ENCODE peak calls at places on chromosomes 6 and 20, in eight cellular contexts. One of them, this sample, is unnamed.

GRCh38 chr20:50481741-50482140 is 28.4 kb upstream of the PTPN1 start:
- DNase-seq in cardiac muscle cell: no peak
- DNase-seq in sigmoid colon: no peak
- DNase-seq in GM12878: no peak
- DNase-seq in fibroblast of lung: no peak
- DNase-seq in suprapubic skin: no peak
- DNase-seq in HFFc6: no peak
- DNase-seq in progenitor cell of endocrine pancreas: no peak
- DNase-seq in this sample: no peak

GRCh38 chr20:50919567-50919966 is 11.7 kb downstream of the ADNP start:
- DNase-seq in cardiac muscle cell: no peak
- DNase-seq in HFFc6: peak
- DNase-seq in sigmoid colon: peak
- DNase-seq in progenitor cell of endocrine pancreas: no peak
- DNase-seq in fibroblast of lung: peak
- DNase-seq in GM12878: no peak
- DNase-seq in suprapubic skin: no peak
- DNase-seq in this sample: no peak

GRCh38 chr20:22686097-22686496 is 101.7 kb upstream of the FOXA2 start:
- DNase-seq in progenitor cell of endocrine pancreas: no peak
- DNase-seq in cardiac muscle cell: peak
- DNase-seq in GM12878: no peak
- DNase-seq in sigmoid colon: no peak
- DNase-seq in HFFc6: peak
- DNase-seq in fibroblast of lung: peak
- DNase-seq in suprapubic skin: no peak
- DNase-seq in this sample: peak

GRCh38 chr20:37711987-37712961 is 18.4 kb downstream of the CTNNBL1 start:
- DNase-seq in cardiac muscle cell: no peak
- DNase-seq in sigmoid colon: no peak
- DNase-seq in progenitor cell of endocrine pancreas: no peak
- DNase-seq in suprapubic skin: no peak
- DNase-seq in HFFc6: no peak
- DNase-seq in GM12878: no peak
- DNase-seq in fibroblast of lung: no peak
- DNase-seq in this sample: no peak

GRCh38 chr6:2857580-2858337 is 16.1 kb upstream of the SERPINB1 start:
- DNase-seq in progenitor cell of endocrine pancreas: no peak
- DNase-seq in cardiac muscle cell: no peak
- DNase-seq in GM12878: peak
- DNase-seq in suprapubic skin: no peak
- DNase-seq in sigmoid colon: no peak
- DNase-seq in HFFc6: no peak
- DNase-seq in fibroblast of lung: peak
- DNase-seq in this sample: no peak

GRCh38 chr6:149114167-149114566 is 203.3 kb upstream of the TAB2 start:
- DNase-seq in fibroblast of lung: peak
- DNase-seq in suprapubic skin: no peak
- DNase-seq in sigmoid colon: peak
- DNase-seq in cardiac muscle cell: peak
- DNase-seq in GM12878: no peak
- DNase-seq in progenitor cell of endocrine pancreas: no peak
- DNase-seq in HFFc6: no peak
- DNase-seq in this sample: no peak

GRCh38 chr6:151191477-151191995 is 48.2 kb upstream of the AKAP12 start:
- DNase-seq in progenitor cell of endocrine pancreas: no peak
- DNase-seq in cardiac muscle cell: no peak
- DNase-seq in GM12878: no peak
- DNase-seq in HFFc6: no peak
- DNase-seq in fibroblast of lung: no peak
- DNase-seq in suprapubic skin: no peak
- DNase-seq in sigmoid colon: no peak
- DNase-seq in this sample: no peak

GRCh38 chr20:63744574-63745423 is 5.2 kb downstream of the SLC2A4RG start:
- DNase-seq in fibroblast of lung: no peak
- DNase-seq in progenitor cell of endocrine pancreas: no peak
- DNase-seq in cardiac muscle cell: no peak
- DNase-seq in HFFc6: no peak
- DNase-seq in sigmoid colon: no peak
- DNase-seq in suprapubic skin: no peak
- DNase-seq in GM12878: no peak
- DNase-seq in this sample: no peak

GRCh38 chr20:52105573-52106422 is 85.8 kb downstream of the ZFP64 start:
- DNase-seq in cardiac muscle cell: peak
- DNase-seq in suprapubic skin: no peak
- DNase-seq in progenitor cell of endocrine pancreas: peak
- DNase-seq in sigmoid colon: no peak
- DNase-seq in GM12878: no peak
- DNase-seq in HFFc6: peak
- DNase-seq in fibroblast of lung: peak
- DNase-seq in this sample: no peak

GRCh38 chr20:61755971-61756421 is 309.7 kb downstream of the TAF4 start:
- DNase-seq in progenitor cell of endocrine pancreas: no peak
- DNase-seq in suprapubic skin: no peak
- DNase-seq in sigmoid colon: no peak
- DNase-seq in GM12878: no peak
- DNase-seq in cardiac muscle cell: no peak
- DNase-seq in fibroblast of lung: no peak
- DNase-seq in HFFc6: no peak
- DNase-seq in this sample: no peak

GRCh38 chr6:5104667-5105066 is 19.5 kb downstream of the PPP1R3G start:
- DNase-seq in fibroblast of lung: no peak
- DNase-seq in GM12878: no peak
- DNase-seq in sigmoid colon: peak
- DNase-seq in suprapubic skin: no peak
- DNase-seq in HFFc6: no peak
- DNase-seq in cardiac muscle cell: no peak
- DNase-seq in progenitor cell of endocrine pancreas: no peak
- DNase-seq in this sample: no peak

GRCh38 chr6:13733178-13733851 is 21.7 kb upstream of the RANBP9 start:
- DNase-seq in cardiac muscle cell: no peak
- DNase-seq in progenitor cell of endocrine pancreas: no peak
- DNase-seq in GM12878: no peak
- DNase-seq in HFFc6: peak
- DNase-seq in fibroblast of lung: peak
- DNase-seq in sigmoid colon: peak
- DNase-seq in suprapubic skin: no peak
- DNase-seq in this sample: peak

GRCh38 chr6:12420626-12421025 is 130.5 kb downstream of the EDN1 start:
- DNase-seq in sigmoid colon: no peak
- DNase-seq in HFFc6: no peak
- DNase-seq in suprapubic skin: no peak
- DNase-seq in progenitor cell of endocrine pancreas: no peak
- DNase-seq in GM12878: no peak
- DNase-seq in cardiac muscle cell: no peak
- DNase-seq in fibroblast of lung: peak
- DNase-seq in this sample: no peak

GRCh38 chr6:137237413-137238170 is 18.4 kb upstream of the IFNGR1 start:
- DNase-seq in fibroblast of lung: peak
- DNase-seq in GM12878: no peak
- DNase-seq in progenitor cell of endocrine pancreas: no peak
- DNase-seq in cardiac muscle cell: no peak
- DNase-seq in suprapubic skin: no peak
- DNase-seq in sigmoid colon: no peak
- DNase-seq in HFFc6: peak
- DNase-seq in this sample: peak

GRCh38 chr20:24206995-24207394 is 218.4 kb upstream of the GGTLC1 start:
- DNase-seq in sigmoid colon: no peak
- DNase-seq in progenitor cell of endocrine pancreas: no peak
- DNase-seq in suprapubic skin: no peak
- DNase-seq in cardiac muscle cell: no peak
- DNase-seq in GM12878: no peak
- DNase-seq in fibroblast of lung: peak
- DNase-seq in HFFc6: no peak
- DNase-seq in this sample: no peak

GRCh38 chr6:113732384-113732966 is 124.7 kb upstream of the MARCKS start:
- DNase-seq in suprapubic skin: no peak
- DNase-seq in cardiac muscle cell: peak
- DNase-seq in GM12878: no peak
- DNase-seq in fibroblast of lung: peak
- DNase-seq in sigmoid colon: peak
- DNase-seq in progenitor cell of endocrine pancreas: no peak
- DNase-seq in HFFc6: no peak
- DNase-seq in this sample: no peak

GRCh38 chr20:37223053-37223452 is 38.6 kb downstream of the GHRH start:
- DNase-seq in fibroblast of lung: peak
- DNase-seq in HFFc6: peak
- DNase-seq in sigmoid colon: no peak
- DNase-seq in progenitor cell of endocrine pancreas: no peak
- DNase-seq in cardiac muscle cell: peak
- DNase-seq in suprapubic skin: no peak
- DNase-seq in GM12878: no peak
- DNase-seq in this sample: peak

GRCh38 chr6:32845381-32845884 is 1.6 kb upstream of the PSMB8 start:
- DNase-seq in suprapubic skin: no peak
- DNase-seq in sigmoid colon: peak
- DNase-seq in progenitor cell of endocrine pancreas: no peak
- DNase-seq in GM12878: no peak
- DNase-seq in fibroblast of lung: no peak
- DNase-seq in HFFc6: no peak
- DNase-seq in cardiac muscle cell: no peak
- DNase-seq in this sample: no peak

GRCh38 chr6:22145294-22145693 is 151.5 kb downstream of the PRL start:
- DNase-seq in progenitor cell of endocrine pancreas: no peak
- DNase-seq in GM12878: no peak
- DNase-seq in fibroblast of lung: no peak
- DNase-seq in suprapubic skin: no peak
- DNase-seq in HFFc6: no peak
- DNase-seq in cardiac muscle cell: no peak
- DNase-seq in sigmoid colon: no peak
- DNase-seq in this sample: no peak

GRCh38 chr6:166862287-166862977 is 93.9 kb downstream of the RNASET2 start:
- DNase-seq in GM12878: no peak
- DNase-seq in sigmoid colon: no peak
- DNase-seq in cardiac muscle cell: peak
- DNase-seq in suprapubic skin: no peak
- DNase-seq in HFFc6: no peak
- DNase-seq in progenitor cell of endocrine pancreas: peak
- DNase-seq in fibroblast of lung: peak
- DNase-seq in this sample: no peak

GRCh38 chr6:151196571-151196970 is 43.2 kb upstream of the AKAP12 start:
- DNase-seq in fibroblast of lung: peak
- DNase-seq in HFFc6: no peak
- DNase-seq in GM12878: no peak
- DNase-seq in cardiac muscle cell: no peak
- DNase-seq in suprapubic skin: no peak
- DNase-seq in sigmoid colon: peak
- DNase-seq in progenitor cell of endocrine pancreas: no peak
- DNase-seq in this sample: peak

DNA sequence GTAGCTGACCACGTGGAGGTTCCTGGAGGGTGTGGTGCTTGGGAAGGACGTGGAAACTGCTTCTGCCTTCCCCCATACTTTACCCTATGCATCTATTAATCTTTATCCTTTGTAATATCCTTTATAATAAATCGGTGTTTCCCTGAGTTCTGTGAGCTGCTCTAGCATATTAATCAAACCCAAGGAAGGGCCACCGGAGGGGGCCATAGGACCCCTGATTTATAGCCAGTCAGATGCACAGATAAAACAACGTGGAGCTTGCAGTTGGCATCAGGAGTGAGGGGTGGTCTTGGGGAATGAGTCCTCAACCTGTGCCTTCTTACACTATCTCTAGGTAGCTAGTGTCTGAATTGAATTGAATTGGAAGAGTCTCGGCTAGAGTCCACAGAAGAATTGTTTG is 36.5 kb upstream of the TFAP2A start:
- DNase-seq in sigmoid colon: no peak
- DNase-seq in GM12878: no peak
- DNase-seq in fibroblast of lung: no peak
- DNase-seq in HFFc6: no peak
- DNase-seq in suprapubic skin: no peak
- DNase-seq in cardiac muscle cell: no peak
- DNase-seq in progenitor cell of endocrine pancreas: no peak
- DNase-seq in this sample: no peak
- TF ChIP-seq CTCF in sigmoid colon: no peak
- TF ChIP-seq CTCF in GM12878: no peak
- TF ChIP-seq CTCF in fibroblast of lung: no peak
- TF ChIP-seq CTCF in HFFc6: no peak
- TF ChIP-seq CTCF in suprapubic skin: no peak
- TF ChIP-seq CTCF in cardiac muscle cell: no peak
- TF ChIP-seq CTCF in progenitor cell of endocrine pancreas: no peak
- TF ChIP-seq CTCF in this sample: no peak

GRCh38 chr6:138988469-138988834 is 399 bp upstream of the REPS1 start:
- DNase-seq in HFFc6: no peak
- DNase-seq in GM12878: no peak
- DNase-seq in sigmoid colon: no peak
- DNase-seq in suprapubic skin: no peak
- DNase-seq in fibroblast of lung: peak
- DNase-seq in cardiac muscle cell: no peak
- DNase-seq in progenitor cell of endocrine pancreas: no peak
- DNase-seq in this sample: no peak
- TF ChIP-seq CTCF in HFFc6: peak
- TF ChIP-seq CTCF in GM12878: no peak
- TF ChIP-seq CTCF in sigmoid colon: no peak
- TF ChIP-seq CTCF in suprapubic skin: no peak
- TF ChIP-seq CTCF in fibroblast of lung: peak
- TF ChIP-seq CTCF in cardiac muscle cell: no peak
- TF ChIP-seq CTCF in progenitor cell of endocrine pancreas: peak
- TF ChIP-seq CTCF in this sample: no peak

GRCh38 chr6:37700266-37700973 is 2.7 kb upstream of the MDGA1 start:
- DNase-seq in GM12878: no peak
- DNase-seq in suprapubic skin: no peak
- DNase-seq in sigmoid colon: no peak
- DNase-seq in HFFc6: no peak
- DNase-seq in progenitor cell of endocrine pancreas: no peak
- DNase-seq in fibroblast of lung: no peak
- DNase-seq in cardiac muscle cell: no peak
- DNase-seq in this sample: no peak

GRCh38 chr6:37698264-37699137 is 818 bp upstream of the MDGA1 start:
- DNase-seq in sigmoid colon: peak
- DNase-seq in fibroblast of lung: no peak
- DNase-seq in HFFc6: peak
- DNase-seq in progenitor cell of endocrine pancreas: peak
- DNase-seq in cardiac muscle cell: peak
- DNase-seq in GM12878: no peak
- DNase-seq in suprapubic skin: peak
- DNase-seq in this sample: no peak

GRCh38 chr6:37696841-37697735 is 595 bp downstream of the MDGA1 start:
- DNase-seq in cardiac muscle cell: peak
- DNase-seq in HFFc6: no peak
- DNase-seq in suprapubic skin: no peak
- DNase-seq in progenitor cell of endocrine pancreas: peak
- DNase-seq in sigmoid colon: no peak
- DNase-seq in GM12878: no peak
- DNase-seq in fibroblast of lung: peak
- DNase-seq in this sample: no peak

GRCh38 chr6:37696220-37696840 is 1.4 kb downstream of the MDGA1 start:
- DNase-seq in suprapubic skin: no peak
- DNase-seq in fibroblast of lung: peak
- DNase-seq in GM12878: no peak
- DNase-seq in sigmoid colon: no peak
- DNase-seq in HFFc6: no peak
- DNase-seq in cardiac muscle cell: peak
- DNase-seq in progenitor cell of endocrine pancreas: no peak
- DNase-seq in this sample: no peak

GRCh38 chr6:37699138-37699766 is 1.6 kb upstream of the MDGA1 start:
- DNase-seq in sigmoid colon: no peak
- DNase-seq in fibroblast of lung: no peak
- DNase-seq in GM12878: no peak
- DNase-seq in HFFc6: no peak
- DNase-seq in cardiac muscle cell: no peak
- DNase-seq in progenitor cell of endocrine pancreas: no peak
- DNase-seq in suprapubic skin: no peak
- DNase-seq in this sample: no peak
- TF ChIP-seq CTCF in sigmoid colon: no peak
- TF ChIP-seq CTCF in fibroblast of lung: no peak
- TF ChIP-seq CTCF in GM12878: no peak
- TF ChIP-seq CTCF in HFFc6: no peak
- TF ChIP-seq CTCF in cardiac muscle cell: no peak
- TF ChIP-seq CTCF in progenitor cell of endocrine pancreas: no peak
- TF ChIP-seq CTCF in suprapubic skin: no peak
- TF ChIP-seq CTCF in this sample: no peak

GRCh38 chr6:162899148-162899547 is 171.4 kb downstream of the PACRG start:
- DNase-seq in progenitor cell of endocrine pancreas: no peak
- DNase-seq in HFFc6: no peak
- DNase-seq in sigmoid colon: no peak
- DNase-seq in cardiac muscle cell: no peak
- DNase-seq in GM12878: no peak
- DNase-seq in suprapubic skin: no peak
- DNase-seq in fibroblast of lung: peak
- DNase-seq in this sample: no peak
- TF ChIP-seq CTCF in progenitor cell of endocrine pancreas: no peak
- TF ChIP-seq CTCF in HFFc6: no peak
- TF ChIP-seq CTCF in sigmoid colon: no peak
- TF ChIP-seq CTCF in cardiac muscle cell: no peak
- TF ChIP-seq CTCF in GM12878: no peak
- TF ChIP-seq CTCF in suprapubic skin: no peak
- TF ChIP-seq CTCF in fibroblast of lung: no peak
- TF ChIP-seq CTCF in this sample: no peak